ENCODE peak calls at places on chromosomes 3 and 15, in ten cellular contexts. Q is AG04450, D is RCC 7860, P is foreskin fibroblast, V is stromal cell of bone marrow, S is iPS-NIHi11, A is mesenteric fat pad, W is NB4, R is hypothalamus, H is NCI-H2029. I is an unnamed sample.

GRCh38 chr3:29057326-29057725 is 223.5 kb upstream of the RBMS3 start:
- DNase-seq in S (peak), H (no peak), Q (peak), W (no peak), A (no peak), R (no peak), P (peak), D (no peak), V (peak), I (no peak)

GRCh38 chr15:80780416-80781221 is 1.4 kb downstream of the CEMIP start:
- DNase-seq in R (no peak), A (no peak), S (peak), P (peak), Q (no peak), V (no peak), W (no peak), H (no peak), D (no peak), I (peak)

GRCh38 chr3:30368978-30369377 is 237.4 kb upstream of the TGFBR2 start:
- DNase-seq in S (no peak), A (no peak), W (no peak), R (no peak), H (no peak), P (peak), V (peak), Q (no peak), D (no peak), I (no peak)

GRCh38 chr3:61730058-61730457 is 168.7 kb downstream of the PTPRG start:
- DNase-seq in S (no peak), W (no peak), V (no peak), H (no peak), A (no peak), Q (no peak), P (peak), D (no peak), R (no peak), I (no peak)

GRCh38 chr3:19543212-19543841 is 390.7 kb downstream of the EFHB start:
- DNase-seq in A (no peak), P (no peak), D (peak), Q (no peak), S (peak), R (no peak), H (peak), W (peak), V (no peak), I (no peak)

GRCh38 chr15:41936649-41937567 is 35.4 kb downstream of the EHD4 start:
- DNase-seq in R (no peak), D (peak), P (no peak), S (no peak), H (no peak), W (no peak), Q (no peak), A (peak), V (no peak), I (no peak)

GRCh38 chr15:40536501-40536900 is 28.3 kb downstream of the CCDC32 start:
- DNase-seq in H (no peak), R (no peak), V (peak), D (no peak), A (no peak), W (no peak), P (peak), S (no peak), Q (peak), I (no peak)

GRCh38 chr3:36248374-36248773 is 131.9 kb upstream of the STAC start:
- DNase-seq in A (no peak), D (no peak), H (no peak), R (no peak), P (no peak), W (no peak), S (peak), V (no peak), Q (no peak), I (no peak)

GRCh38 chr3:175422744-175423143 is 563.6 kb downstream of the NAALADL2 start:
- DNase-seq in S (peak), A (no peak), Q (no peak), P (no peak), R (no peak), W (no peak), V (no peak), D (no peak), H (no peak), I (no peak)

GRCh38 chr3:63631670-63632069 is 20.8 kb upstream of the SNTN start:
- DNase-seq in S (no peak), R (no peak), P (no peak), D (no peak), Q (no peak), V (no peak), W (no peak), A (no peak), H (no peak), I (no peak)

GRCh38 chr3:53486961-53487654 is 7.3 kb upstream of the CACNA1D start:
- DNase-seq in H (no peak), D (no peak), S (no peak), A (no peak), W (peak), P (no peak), Q (no peak), R (no peak), V (no peak), I (no peak)

GRCh38 chr3:150268426-150269321 is 139.4 kb upstream of the TSC22D2 start:
- DNase-seq in R (no peak), Q (no peak), S (no peak), D (peak), V (no peak), W (no peak), P (peak), H (no peak), A (no peak), I (no peak)

I was measured in neural crest cell.